ENCODE peak calls at places on chromosomes 4 and X, in seven cellular contexts. L, N, E, X, S, Z and P are unnamed samples.

GRCh38 chrX:16666541-16666940 is 16.6 kb downstream of the S100G start:
- DNase-seq in L (peak), N (no peak), X (no peak), E (no peak), Z (no peak), S (no peak), P (peak)

GRCh38 chrX:108165349-108166111 is 74.0 kb downstream of the ATG4A start:
- DNase-seq in Z (no peak), E (no peak), X (no peak), S (no peak), L (peak), N (peak), P (peak)

GRCh38 chrX:56833626-56834025 is 104.6 kb downstream of the NBDY start:
- DNase-seq in Z (no peak), E (no peak), S (no peak), N (no peak), X (no peak), L (peak), P (no peak)

GRCh38 chr4:8085491-8086479 is 72.8 kb downstream of the ABLIM2 start:
- DNase-seq in L (no peak), X (no peak), E (peak), N (no peak), Z (no peak), S (no peak), P (no peak)

GRCh38 chr4:186781032-186781917 is 57.6 kb upstream of the FAT1 start:
- DNase-seq in Z (no peak), S (no peak), N (no peak), X (no peak), L (no peak), E (no peak), P (peak)

GRCh38 chr4:123259676-123260428 is 136.7 kb upstream of the SPRY1 start:
- DNase-seq in Z (no peak), N (peak), S (no peak), E (no peak), L (no peak), X (no peak), P (no peak)

GRCh38 chrX:47683171-47684145 is 24.5 kb upstream of the UXT start:
- DNase-seq in N (no peak), Z (no peak), X (no peak), L (no peak), E (no peak), S (no peak), P (no peak)

GRCh38 chrX:136747003-136747986 is 33.4 kb downstream of the ARHGEF6 start:
- DNase-seq in E (no peak), Z (no peak), N (no peak), X (no peak), L (no peak), S (no peak), P (no peak)

GRCh38 chr4:147924604-147925412 is 192.9 kb downstream of the ARHGAP10 start:
- DNase-seq in L (peak), N (peak), S (no peak), E (peak), Z (no peak), X (no peak), P (peak)

GRCh38 chrX:78119521-78120227 is 15.6 kb downstream of the PGK1 start:
- DNase-seq in E (no peak), Z (no peak), X (no peak), L (no peak), S (no peak), N (no peak), P (no peak)

GRCh38 chrX:24969812-24970211 is 46.0 kb downstream of the ARX start:
- DNase-seq in E (no peak), Z (no peak), S (no peak), L (no peak), N (no peak), X (no peak), P (no peak)

GRCh38 chr4:166501941-166502382 is 628.9 kb downstream of the TLL1 start:
- DNase-seq in X (no peak), S (no peak), N (peak), Z (no peak), L (peak), E (no peak), P (no peak)

GRCh38 chr4:163694385-163694784 is 199.9 kb downstream of the TMA16 start:
- DNase-seq in X (no peak), Z (no peak), S (no peak), L (peak), E (no peak), N (no peak), P (peak)

GRCh38 chr4:77820836-77821561 is 1.8 kb upstream of the CNOT6L start:
- DNase-seq in X (no peak), L (peak), E (no peak), Z (no peak), S (no peak), N (no peak), P (no peak)

GRCh38 chr4:99677161-99677560 is 19.5 kb upstream of the C4orf54 start:
- DNase-seq in X (no peak), L (no peak), Z (no peak), S (no peak), N (no peak), E (no peak), P (no peak)
- TF ChIP-seq CTCF in X (no peak), L (no peak), Z (no peak), S (no peak), N (no peak), E (no peak), P (no peak)

GRCh38 chr4:55553442-55553841 is 6.7 kb upstream of the CLOCK start:
- DNase-seq in L (peak), S (no peak), N (no peak), X (peak), Z (peak), E (no peak), P (no peak)

GRCh38 chr4:55549888-55550287 is 3.2 kb upstream of the CLOCK start:
- DNase-seq in E (no peak), N (no peak), S (no peak), Z (no peak), L (peak), X (no peak), P (peak)

GRCh38 chr4:55560096-55560495 is 13.4 kb upstream of the CLOCK start:
- DNase-seq in N (no peak), E (no peak), X (no peak), S (no peak), L (no peak), Z (no peak), P (no peak)

DNA sequence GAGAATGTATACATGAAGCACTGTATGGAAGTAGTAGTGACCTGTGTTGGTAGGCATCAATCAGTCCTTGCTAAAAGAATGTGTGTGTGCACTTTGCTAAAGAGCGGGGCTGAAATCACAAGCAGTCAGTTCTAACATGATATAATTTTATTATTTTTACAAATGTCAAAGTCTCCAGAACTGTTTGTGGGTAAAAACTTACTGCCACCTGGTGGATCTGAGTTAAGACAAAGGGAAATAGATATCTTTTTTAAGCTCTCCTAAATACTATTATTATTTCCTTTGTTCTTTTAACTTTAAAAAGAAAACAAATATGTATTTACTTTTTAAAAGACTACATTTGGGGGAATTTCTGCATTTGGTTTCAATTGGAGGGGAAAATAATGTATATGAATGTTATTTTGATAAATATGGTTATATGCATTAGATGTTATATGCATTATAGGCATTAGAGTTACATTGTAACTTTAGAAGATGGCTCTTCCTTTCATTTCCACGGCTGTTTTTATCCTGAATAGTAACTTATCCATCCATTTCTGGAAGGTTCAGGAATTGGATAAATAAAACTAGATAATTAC is 7.8 kb upstream of the CLOCK start:
- DNase-seq in S (no peak), E (no peak), X (no peak), L (peak), Z (no peak), N (no peak), P (peak)
- TF ChIP-seq CTCF in S (peak), E (no peak), X (peak), L (peak), Z (peak), N (no peak), P (peak)

DNA sequence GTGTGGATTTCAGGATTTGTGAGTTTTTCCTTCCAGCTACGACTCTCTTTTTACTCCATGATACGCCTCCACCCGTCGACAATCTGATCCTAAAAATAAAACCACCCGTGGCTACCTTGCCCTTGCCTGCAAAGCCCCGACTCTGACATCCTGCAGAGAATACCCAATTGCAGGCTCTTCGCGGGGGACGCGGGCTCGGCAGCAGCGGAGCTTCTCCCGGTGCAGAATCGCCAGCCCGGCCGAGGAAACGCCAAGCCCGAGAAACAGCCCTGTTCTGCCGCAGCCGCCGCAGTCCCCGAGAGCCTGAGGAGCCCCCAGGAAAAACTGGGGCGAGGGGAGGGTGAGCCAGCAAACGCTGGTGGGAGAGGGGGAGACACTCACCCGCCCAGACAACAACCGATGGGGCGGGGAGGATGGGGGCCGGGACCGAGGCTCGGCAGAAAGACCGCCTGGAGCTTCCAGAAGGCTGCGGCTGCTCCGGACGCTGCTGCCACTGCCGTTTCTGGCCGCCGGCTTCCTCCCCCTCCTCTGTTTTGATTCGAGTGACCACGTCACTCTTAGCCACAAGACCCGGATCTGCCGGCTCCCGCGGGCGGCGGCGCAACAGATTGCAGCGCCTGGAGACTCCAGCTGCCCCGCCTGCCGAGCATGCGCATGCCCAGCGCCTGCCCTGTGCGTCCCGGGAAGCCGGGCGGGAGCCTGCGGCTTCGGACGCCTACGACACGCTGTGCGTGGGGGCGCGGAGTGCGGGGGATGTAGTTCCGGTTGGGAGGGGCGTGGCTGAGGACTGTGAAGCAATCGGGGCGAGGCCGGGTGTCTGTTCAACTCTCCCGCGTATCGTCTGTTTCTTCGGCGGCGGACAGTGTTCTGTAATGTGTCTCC is at the start of gene SMIM14:
- DNase-seq in Z (peak), X (peak), L (peak), E (peak), N (peak), S (no peak), P (peak)
- TF ChIP-seq CTCF in Z (no peak), X (no peak), L (no peak), E (no peak), N (no peak), S (no peak), P (no peak)

DNA sequence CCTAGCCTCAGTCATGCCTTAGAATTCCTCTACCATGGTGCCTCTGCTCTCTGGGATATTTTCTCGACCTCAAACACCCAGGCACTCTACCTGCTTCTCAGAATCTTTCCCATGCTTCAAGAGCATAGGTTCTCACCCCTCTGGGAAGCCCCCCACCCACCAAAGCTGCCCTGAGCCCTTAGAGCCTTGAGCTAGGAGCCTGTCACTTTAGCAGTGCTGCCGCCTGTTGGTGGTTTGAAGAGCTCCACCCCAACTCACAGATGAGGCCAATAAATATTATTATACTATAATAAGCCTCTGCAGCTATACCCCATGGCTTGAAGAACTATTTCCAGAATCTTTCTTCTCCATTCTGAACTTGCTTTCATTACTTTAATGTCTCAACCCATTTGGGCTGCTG is 109.7 kb downstream of the RTL5 start:
- DNase-seq in E (no peak), Z (no peak), L (no peak), X (no peak), S (no peak), N (no peak), P (no peak)
- TF ChIP-seq CTCF in E (no peak), Z (no peak), L (peak), X (no peak), S (peak), N (no peak), P (peak)

GRCh38 chr4:86959588-86960500 is 25.0 kb downstream of the AFF1 start:
- DNase-seq in Z (no peak), S (no peak), N (peak), X (no peak), E (no peak), L (no peak), P (no peak)
- TF ChIP-seq CTCF in Z (no peak), S (no peak), N (no peak), X (no peak), E (no peak), L (no peak), P (no peak)

DNA sequence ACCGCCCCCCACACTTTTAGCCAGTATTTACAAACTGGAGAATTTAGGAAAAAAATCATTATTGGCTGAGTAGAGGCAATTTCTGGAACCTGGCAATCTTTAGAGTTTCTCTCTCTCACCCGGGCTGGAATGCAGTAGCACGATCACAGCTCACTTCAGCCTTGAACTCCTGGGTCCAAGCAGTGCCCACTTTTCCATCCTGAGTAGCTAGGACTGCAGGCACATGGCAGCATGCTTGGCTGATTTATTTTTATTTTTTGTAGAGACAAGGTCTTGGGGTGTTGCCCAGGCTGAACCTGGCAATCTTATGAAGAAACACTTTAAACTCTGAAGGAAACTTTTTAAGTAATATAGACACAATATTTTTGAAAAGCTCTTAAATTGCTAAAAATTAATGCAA is 120.1 kb downstream of the AFF1 start:
- DNase-seq in E (no peak), N (no peak), Z (no peak), X (no peak), S (no peak), L (no peak), P (no peak)
- TF ChIP-seq CTCF in E (no peak), N (no peak), Z (no peak), X (no peak), S (no peak), L (no peak), P (no peak)

DNA sequence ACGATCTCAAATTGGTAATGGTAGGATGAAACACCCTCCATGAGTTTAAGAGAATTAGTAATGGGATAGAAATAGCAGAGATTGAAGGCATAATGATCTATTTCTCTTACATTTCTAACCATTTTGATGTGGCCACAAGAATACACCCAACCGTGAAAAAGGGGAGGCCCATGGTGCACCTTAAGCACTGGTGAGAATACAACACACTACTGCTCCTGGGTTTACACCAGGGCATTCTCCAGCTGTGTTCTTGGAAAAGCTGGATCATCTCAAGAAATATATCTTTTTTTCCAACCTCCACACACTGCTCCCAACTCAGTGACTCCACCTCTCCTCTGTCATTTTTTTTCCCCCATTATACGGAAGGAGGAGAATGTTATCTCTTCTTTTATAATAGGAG is 1.5 kb downstream of the QRFPR start:
- DNase-seq in S (no peak), Z (no peak), N (no peak), L (no peak), E (no peak), X (no peak), P (no peak)
- TF ChIP-seq CTCF in S (no peak), Z (no peak), N (no peak), L (no peak), E (no peak), X (no peak), P (no peak)

DNA sequence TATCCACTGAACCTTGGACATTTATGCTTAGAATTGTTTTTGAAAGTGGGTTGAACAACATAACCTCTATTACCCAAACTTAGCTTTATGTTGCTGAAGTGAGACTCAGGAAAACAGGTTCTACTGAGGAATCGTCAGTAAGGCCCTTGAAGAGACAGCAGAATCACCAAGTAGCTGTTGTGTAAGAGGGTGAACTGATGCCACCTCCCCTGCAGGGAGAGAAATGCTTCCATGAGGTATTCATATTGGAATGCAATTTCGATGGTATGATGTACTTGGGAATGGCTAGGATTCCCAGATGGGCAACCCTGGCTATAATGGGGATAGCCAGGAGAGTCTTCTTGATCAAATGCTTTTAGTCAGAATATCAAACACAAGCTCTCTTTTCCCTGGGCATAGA is 4.1 kb upstream of the SCRG1 start:
- DNase-seq in L (peak), E (no peak), S (no peak), N (no peak), Z (no peak), X (no peak), P (no peak)
- TF ChIP-seq CTCF in L (no peak), E (no peak), S (no peak), N (no peak), Z (no peak), X (no peak), P (no peak)

GRCh38 chrX:96182366-96182765 is 502.3 kb upstream of the DIAPH2 start:
- DNase-seq in Z (no peak), L (peak), E (peak), N (peak), S (no peak), X (no peak), P (peak)
- TF ChIP-seq CTCF in Z (peak), L (peak), E (no peak), N (peak), S (no peak), X (no peak), P (peak)

GRCh38 chrX:14056201-14056600 is 26.5 kb upstream of the GEMIN8 start:
- DNase-seq in N (no peak), E (no peak), S (no peak), Z (no peak), X (no peak), L (peak), P (no peak)

GRCh38 chrX:14050704-14051103 is 21.0 kb upstream of the GEMIN8 start:
- DNase-seq in Z (no peak), N (no peak), S (no peak), X (no peak), E (no peak), L (peak), P (no peak)

GRCh38 chrX:14051416-14051815 is 21.7 kb upstream of the GEMIN8 start:
- DNase-seq in Z (no peak), X (no peak), S (no peak), E (no peak), N (no peak), L (no peak), P (no peak)
- TF ChIP-seq CTCF in Z (no peak), X (no peak), S (no peak), E (no peak), N (no peak), L (no peak), P (no peak)